ENCODE peak calls at places on chromosomes 2 and 18, in nine cellular contexts. K is WERI-Rb-1, O is A549, I is neural progenitor cell, C is colonic mucosa, D is GM03348, F is bronchial epithelial cell, Q is H1, H is aorta. Z is an unnamed sample.

GRCh38 chr18:55588001-55588875 is at the start of gene TCF4:
- DNase-seq in K (peak; percentile 76), O (peak; percentile 12), I (peak; percentile 86), C (peak; percentile 26), D (peak; percentile 68), F (peak; percentile 23), Q (peak; percentile 72), H (peak; percentile 87), Z (peak; percentile 3)

GRCh38 chr2:159262226-159262625 is 24.3 kb downstream of the WDSUB1 start:
- DNase-seq in K (no peak), O (no peak), I (no peak), C (no peak), D (no peak), F (no peak), Q (no peak), H (no peak), Z (no peak)

GRCh38 chr2:64263315-64263714 is 119.1 kb upstream of the PELI1 start:
- DNase-seq in K (no peak), O (no peak), I (no peak), C (no peak), D (peak; percentile 70), F (peak; percentile 92), Q (no peak), H (no peak), Z (no peak)

GRCh38 chr2:241217320-241218031 is 29.0 kb downstream of the ANO7 start:
- DNase-seq in K (no peak), O (peak; percentile 73), I (peak; percentile 92), C (peak; percentile 60), D (peak; percentile 94), F (peak; percentile 31), Q (peak; percentile 80), H (peak; percentile 91), Z (peak; percentile 67)

GRCh38 chr2:6986251-6986893 is 69.2 kb downstream of the RNF144A start:
- DNase-seq in K (no peak), O (no peak), I (peak; percentile 88), C (no peak), D (no peak), F (no peak), Q (no peak), H (no peak), Z (no peak)

GRCh38 chr2:52818958-52819357 is 948.6 kb upstream of the CHAC2 start:
- DNase-seq in K (no peak), O (no peak), I (no peak), C (no peak), D (no peak), F (no peak), Q (no peak), H (no peak), Z (no peak)

GRCh38 chr2:107777962-107778361 is 48.7 kb upstream of the RGPD4 start:
- DNase-seq in K (no peak), O (no peak), I (no peak), C (no peak), D (no peak), F (peak; percentile 28), Q (no peak), H (no peak), Z (no peak)

GRCh38 chr18:14914771-14915170 is 166.8 kb downstream of the ANKRD30B start:
- DNase-seq in K (no peak), O (no peak), I (no peak), C (no peak), D (no peak), F (no peak), Q (no peak), H (no peak), Z (no peak)

GRCh38 chr2:187403568-187404260 is 44.3 kb downstream of the CALCRL start:
- DNase-seq in K (no peak), O (no peak), I (no peak), C (no peak), D (peak; percentile 3), F (no peak), Q (no peak), H (no peak), Z (no peak)

Z was measured in stimulated activated effector memory CD8-positive, alpha-beta T cell treated with anti-CD3 and anti-CD28 coated beads, Interleukin-12 subunit alpha, Interleukin-12 subunit beta, amount 100 ng/mL, for 72 hours.